ENCODE peak calls at places on chromosomes 1 and 21, in eight cellular contexts. E is kidney, H is WTC11, D is fibroblast of the aortic adventitia, V is left ventricle myocardium inferior, N is psoas muscle, R is ovary, U is upper lobe of left lung. W is an unnamed sample.

GRCh38 chr1:210434224-210434623 is 105.5 kb downstream of the HHAT start:
- DNase-seq in E (no peak), H (no peak), D (no peak), V (no peak), N (no peak), R (no peak), U (no peak), W (no peak)

GRCh38 chr21:26437326-26438009 is 135.6 kb downstream of the CYYR1 start:
- DNase-seq in E (no peak), H (no peak), D (peak), V (no peak), N (no peak), R (no peak), U (no peak), W (no peak)

GRCh38 chr1:28915036-28915895 is 897 bp downstream of the EPB41 start:
- DNase-seq in E (peak), H (peak), D (peak), V (no peak), N (no peak), R (peak), U (no peak), W (peak)

GRCh38 chr1:77037038-77037437 is 169.8 kb downstream of the ST6GALNAC5 start:
- DNase-seq in E (no peak), H (no peak), D (no peak), V (no peak), N (no peak), R (no peak), U (no peak), W (no peak)

GRCh38 chr1:96116707-96117106 is 604.9 kb upstream of the PTBP2 start:
- DNase-seq in E (no peak), H (no peak), D (no peak), V (no peak), N (no peak), R (no peak), U (no peak), W (no peak)

GRCh38 chr1:115052454-115053083 is 22.9 kb downstream of the TSHB start:
- DNase-seq in E (no peak), H (peak), D (peak), V (peak), N (peak), R (no peak), U (no peak), W (no peak)

GRCh38 chr1:230120949-230121381 is 53.9 kb downstream of the GALNT2 start:
- DNase-seq in E (no peak), H (peak), D (no peak), V (no peak), N (no peak), R (no peak), U (peak), W (no peak)

GRCh38 chr1:3000671-3001470 is 20.4 kb upstream of the ACTRT2 start:
- DNase-seq in E (no peak), H (no peak), D (no peak), V (no peak), N (no peak), R (no peak), U (peak), W (peak)

GRCh38 chr1:109768700-109769325 is 5.1 kb upstream of the EPS8L3 start:
- DNase-seq in E (peak), H (peak), D (no peak), V (peak), N (no peak), R (peak), U (no peak), W (peak)

GRCh38 chr1:27628712-27629111 is 6.3 kb downstream of the FGR start:
- DNase-seq in E (no peak), H (no peak), D (no peak), V (no peak), N (no peak), R (no peak), U (no peak), W (no peak)

GRCh38 chr21:34908424-34909055 is 140.6 kb downstream of the RUNX1 start:
- DNase-seq in E (no peak), H (no peak), D (peak), V (no peak), N (no peak), R (no peak), U (no peak), W (no peak)

GRCh38 chr1:173173388-173173787 is 33.7 kb downstream of the TNFSF4 start:
- DNase-seq in E (no peak), H (no peak), D (no peak), V (no peak), N (no peak), R (no peak), U (no peak), W (no peak)

GRCh38 chr1:156885314-156885713 is 8.2 kb upstream of the PEAR1 start:
- DNase-seq in E (no peak), H (no peak), D (peak), V (no peak), N (no peak), R (no peak), U (no peak), W (no peak)

GRCh38 chr1:15603050-15603965 is 13.9 kb upstream of the DDI2 start:
- DNase-seq in E (peak), H (peak), D (peak), V (peak), N (peak), R (peak), U (peak), W (peak)

GRCh38 chr1:244280221-244280620 is 171.5 kb downstream of the ADSS2 start:
- DNase-seq in E (no peak), H (no peak), D (no peak), V (no peak), N (no peak), R (no peak), U (no peak), W (no peak)

GRCh38 chr21:43754948-43755781 is 20.9 kb downstream of the CSTB start:
- DNase-seq in E (no peak), H (no peak), D (no peak), V (no peak), N (no peak), R (peak), U (no peak), W (no peak)

GRCh38 chr1:11059166-11059989 is 440 bp downstream of the SRM start:
- DNase-seq in E (peak), H (no peak), D (no peak), V (peak), N (no peak), R (no peak), U (no peak), W (no peak)

GRCh38 chr1:11061652-11062365 is 2.0 kb upstream of the SRM start:
- DNase-seq in E (peak), H (no peak), D (no peak), V (no peak), N (no peak), R (no peak), U (no peak), W (no peak)

GRCh38 chr1:11058595-11059165 is 1.1 kb downstream of the SRM start:
- DNase-seq in E (no peak), H (no peak), D (no peak), V (no peak), N (no peak), R (no peak), U (no peak), W (no peak)

GRCh38 chr1:11058026-11058425 is 1.8 kb downstream of the SRM start:
- DNase-seq in E (peak), H (no peak), D (no peak), V (no peak), N (no peak), R (no peak), U (no peak), W (no peak)

DNA sequence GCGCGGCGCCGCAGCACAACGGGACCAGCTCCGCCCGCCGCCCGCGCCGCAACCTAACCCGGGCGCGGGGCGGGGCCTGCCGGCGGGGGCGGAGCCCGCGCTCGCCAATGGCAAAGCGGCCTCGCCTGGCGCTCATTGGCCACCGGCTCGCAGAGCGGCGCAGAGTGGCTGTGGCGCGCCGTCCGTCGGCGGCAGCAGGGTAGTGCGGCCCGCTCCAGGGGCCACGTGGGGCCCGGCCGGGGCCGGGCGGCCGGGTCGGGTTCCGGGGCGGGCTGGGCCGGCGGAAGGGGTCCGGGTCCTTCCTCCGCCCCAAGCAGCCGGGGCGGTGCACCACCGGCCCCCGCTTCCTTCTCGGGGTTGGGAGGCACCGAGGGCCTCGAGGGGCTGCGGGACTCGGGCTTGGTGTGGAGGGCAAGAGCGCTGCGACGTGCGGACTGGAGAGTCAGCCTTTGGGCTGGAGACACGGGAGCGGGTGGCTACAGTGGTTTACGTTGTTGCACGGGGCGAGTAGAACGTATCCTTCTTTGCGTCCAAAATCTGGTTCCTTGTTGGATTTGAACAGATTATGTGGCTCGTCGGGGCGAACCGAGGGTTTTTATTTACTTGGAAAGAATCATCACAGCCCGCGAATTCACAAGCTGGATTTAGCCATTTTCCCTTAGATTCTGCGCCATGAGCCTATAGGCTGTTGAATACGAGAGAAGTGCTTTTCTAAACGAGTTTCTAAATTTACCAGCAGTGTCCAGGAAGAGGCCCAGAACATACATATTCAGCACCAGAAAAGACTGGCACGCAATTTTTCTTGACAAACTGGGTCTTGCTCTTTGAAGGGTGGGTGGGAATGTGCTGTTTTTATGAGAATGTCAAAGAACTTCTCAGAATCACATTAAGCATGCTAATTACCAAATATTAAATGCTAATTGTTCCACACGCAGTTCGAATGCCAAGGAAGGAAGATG is at the start of gene SRM:
- DNase-seq in E (peak), H (peak), D (peak), V (peak), N (peak), R (peak), U (peak), W (no peak)
- TF ChIP-seq CTCF in E (peak), H (no peak), D (peak), V (peak), N (peak), R (peak), U (peak), W (peak)

GRCh38 chr1:220372451-220372850 is 100.2 kb upstream of the RAB3GAP2 start:
- DNase-seq in E (no peak), H (no peak), D (no peak), V (no peak), N (no peak), R (no peak), U (no peak), W (no peak)
- TF ChIP-seq CTCF in E (no peak), H (no peak), D (no peak), V (no peak), N (no peak), R (no peak), U (no peak), W (no peak)

GRCh38 chr1:89405275-89405929 is 41.5 kb downstream of the GBP6 start:
- DNase-seq in E (no peak), H (no peak), D (no peak), V (no peak), N (no peak), R (no peak), U (no peak), W (no peak)
- TF ChIP-seq CTCF in E (no peak), H (no peak), D (no peak), V (peak), N (no peak), R (no peak), U (no peak), W (no peak)

GRCh38 chr1:220275430-220275829 is 3.2 kb upstream of the RAB3GAP2 start:
- DNase-seq in E (no peak), H (no peak), D (no peak), V (no peak), N (no peak), R (no peak), U (no peak), W (no peak)

GRCh38 chr1:220271706-220272046 is 577 bp downstream of the RAB3GAP2 start:
- DNase-seq in E (no peak), H (no peak), D (peak), V (no peak), N (no peak), R (no peak), U (no peak), W (no peak)

GRCh38 chr1:220272841-220273090 is 513 bp upstream of the RAB3GAP2 start:
- DNase-seq in E (no peak), H (no peak), D (no peak), V (no peak), N (no peak), R (no peak), U (no peak), W (no peak)

GRCh38 chr1:220274122-220274855 is 2.0 kb upstream of the RAB3GAP2 start:
- DNase-seq in E (no peak), H (no peak), D (peak), V (no peak), N (no peak), R (no peak), U (no peak), W (no peak)

GRCh38 chr1:220272047-220272840 is at the start of gene RAB3GAP2:
- DNase-seq in E (peak), H (peak), D (peak), V (peak), N (peak), R (peak), U (peak), W (peak)
- TF ChIP-seq CTCF in E (peak), H (no peak), D (no peak), V (no peak), N (no peak), R (no peak), U (no peak), W (no peak)

GRCh38 chr1:204096931-204097330 is 24.0 kb downstream of the SOX13 start:
- DNase-seq in E (peak), H (no peak), D (no peak), V (no peak), N (no peak), R (no peak), U (no peak), W (no peak)

GRCh38 chr1:204094262-204095247 is 21.6 kb downstream of the SOX13 start:
- DNase-seq in E (peak), H (no peak), D (no peak), V (peak), N (peak), R (no peak), U (no peak), W (no peak)

GRCh38 chr1:204093756-204094155 is 20.8 kb downstream of the SOX13 start:
- DNase-seq in E (no peak), H (no peak), D (no peak), V (no peak), N (no peak), R (no peak), U (no peak), W (no peak)

GRCh38 chr1:204093421-204093717 is 20.5 kb downstream of the SOX13 start:
- DNase-seq in E (no peak), H (no peak), D (no peak), V (no peak), N (no peak), R (no peak), U (peak), W (no peak)

GRCh38 chr1:204095248-204095640 is 22.3 kb downstream of the SOX13 start:
- DNase-seq in E (peak), H (no peak), D (no peak), V (no peak), N (no peak), R (no peak), U (no peak), W (no peak)
- TF ChIP-seq CTCF in E (no peak), H (no peak), D (no peak), V (no peak), N (no peak), R (no peak), U (no peak), W (no peak)